ENCODE peak calls at places on chromosome 9, in nine cellular contexts. One of them, this sample, is unnamed.
A peak's percentile ranks its signal among the peaks of the same experiment; 100 is the strongest.

GRCh38 chr9:14238518-14238917 is 75.4 kb downstream of the NFIB start:
- DNase-seq in spleen: no peak
- DNase-seq in HepG2: peak; percentile 40
- DNase-seq in breast epithelium: no peak
- DNase-seq in HCT116: no peak
- DNase-seq in endothelial cell of umbilical vein: peak; percentile 98
- DNase-seq in upper lobe of left lung: no peak
- DNase-seq in vagina: no peak
- DNase-seq in stomach: no peak
- DNase-seq in this sample: no peak

GRCh38 chr9:127846451-127847154 is 7.9 kb downstream of the ENG start:
- DNase-seq in stomach: no peak
- DNase-seq in HCT116: no peak
- DNase-seq in spleen: no peak
- DNase-seq in breast epithelium: no peak
- DNase-seq in HepG2: no peak
- DNase-seq in endothelial cell of umbilical vein: peak; percentile 63
- DNase-seq in upper lobe of left lung: peak; percentile 50
- DNase-seq in vagina: no peak
- DNase-seq in this sample: no peak

GRCh38 chr9:92639791-92640271 is 30.1 kb downstream of the IPPK start:
- DNase-seq in HepG2: no peak
- DNase-seq in stomach: peak; percentile 14
- DNase-seq in vagina: peak; percentile 77
- DNase-seq in spleen: peak; percentile 61
- DNase-seq in HCT116: no peak
- DNase-seq in endothelial cell of umbilical vein: no peak
- DNase-seq in breast epithelium: no peak
- DNase-seq in upper lobe of left lung: no peak
- DNase-seq in this sample: no peak

GRCh38 chr9:137045294-137046093 is 483 bp downstream of the NPDC1 start:
- DNase-seq in breast epithelium: no peak
- DNase-seq in stomach: no peak
- DNase-seq in HepG2: no peak
- DNase-seq in HCT116: no peak
- DNase-seq in vagina: no peak
- DNase-seq in endothelial cell of umbilical vein: peak; percentile 40
- DNase-seq in upper lobe of left lung: no peak
- DNase-seq in spleen: no peak
- DNase-seq in this sample: no peak

GRCh38 chr9:124708633-124709032 is 62.5 kb downstream of the NR6A1 start:
- DNase-seq in stomach: no peak
- DNase-seq in spleen: no peak
- DNase-seq in HCT116: no peak
- DNase-seq in HepG2: peak; percentile 49
- DNase-seq in vagina: no peak
- DNase-seq in endothelial cell of umbilical vein: peak; percentile 13
- DNase-seq in breast epithelium: no peak
- DNase-seq in upper lobe of left lung: no peak
- DNase-seq in this sample: peak; percentile 32

GRCh38 chr9:6852243-6852963 is 94.6 kb downstream of the KDM4C start:
- DNase-seq in upper lobe of left lung: no peak
- DNase-seq in spleen: no peak
- DNase-seq in stomach: no peak
- DNase-seq in HCT116: no peak
- DNase-seq in endothelial cell of umbilical vein: peak; percentile 14
- DNase-seq in HepG2: peak; percentile 30
- DNase-seq in breast epithelium: no peak
- DNase-seq in vagina: no peak
- DNase-seq in this sample: no peak

GRCh38 chr9:137042751-137043727 is 2.9 kb downstream of the NPDC1 start:
- DNase-seq in vagina: no peak
- DNase-seq in spleen: no peak
- DNase-seq in HepG2: no peak
- DNase-seq in stomach: peak; percentile 79
- DNase-seq in endothelial cell of umbilical vein: no peak
- DNase-seq in HCT116: no peak
- DNase-seq in breast epithelium: no peak
- DNase-seq in upper lobe of left lung: peak; percentile 38
- DNase-seq in this sample: no peak

GRCh38 chr9:17330097-17330496 is 195.3 kb downstream of the CNTLN start:
- DNase-seq in stomach: no peak
- DNase-seq in endothelial cell of umbilical vein: no peak
- DNase-seq in spleen: no peak
- DNase-seq in upper lobe of left lung: no peak
- DNase-seq in vagina: no peak
- DNase-seq in breast epithelium: no peak
- DNase-seq in HCT116: no peak
- DNase-seq in HepG2: no peak
- DNase-seq in this sample: no peak

GRCh38 chr9:110626109-110626829 is 42.3 kb upstream of the MUSK start:
- DNase-seq in spleen: no peak
- DNase-seq in endothelial cell of umbilical vein: peak; percentile 36
- DNase-seq in breast epithelium: no peak
- DNase-seq in HCT116: no peak
- DNase-seq in stomach: no peak
- DNase-seq in upper lobe of left lung: no peak
- DNase-seq in HepG2: no peak
- DNase-seq in vagina: no peak
- DNase-seq in this sample: no peak

GRCh38 chr9:70422371-70423043 is 8.1 kb upstream of the KLF9 start:
- DNase-seq in breast epithelium: no peak
- DNase-seq in spleen: no peak
- DNase-seq in stomach: no peak
- DNase-seq in HCT116: no peak
- DNase-seq in HepG2: no peak
- DNase-seq in upper lobe of left lung: no peak
- DNase-seq in endothelial cell of umbilical vein: no peak
- DNase-seq in vagina: peak; percentile 86
- DNase-seq in this sample: no peak

GRCh38 chr9:89863837-89864236 is 259.0 kb downstream of the GADD45G start:
- DNase-seq in spleen: peak; percentile 47
- DNase-seq in upper lobe of left lung: no peak
- DNase-seq in breast epithelium: no peak
- DNase-seq in vagina: no peak
- DNase-seq in HepG2: no peak
- DNase-seq in endothelial cell of umbilical vein: no peak
- DNase-seq in HCT116: no peak
- DNase-seq in stomach: no peak
- DNase-seq in this sample: no peak

GRCh38 chr9:73116030-73116429 is 35.6 kb upstream of the ANXA1 start:
- DNase-seq in breast epithelium: no peak
- DNase-seq in HCT116: no peak
- DNase-seq in spleen: no peak
- DNase-seq in HepG2: no peak
- DNase-seq in endothelial cell of umbilical vein: no peak
- DNase-seq in stomach: no peak
- DNase-seq in upper lobe of left lung: no peak
- DNase-seq in vagina: no peak
- DNase-seq in this sample: no peak

DNA sequence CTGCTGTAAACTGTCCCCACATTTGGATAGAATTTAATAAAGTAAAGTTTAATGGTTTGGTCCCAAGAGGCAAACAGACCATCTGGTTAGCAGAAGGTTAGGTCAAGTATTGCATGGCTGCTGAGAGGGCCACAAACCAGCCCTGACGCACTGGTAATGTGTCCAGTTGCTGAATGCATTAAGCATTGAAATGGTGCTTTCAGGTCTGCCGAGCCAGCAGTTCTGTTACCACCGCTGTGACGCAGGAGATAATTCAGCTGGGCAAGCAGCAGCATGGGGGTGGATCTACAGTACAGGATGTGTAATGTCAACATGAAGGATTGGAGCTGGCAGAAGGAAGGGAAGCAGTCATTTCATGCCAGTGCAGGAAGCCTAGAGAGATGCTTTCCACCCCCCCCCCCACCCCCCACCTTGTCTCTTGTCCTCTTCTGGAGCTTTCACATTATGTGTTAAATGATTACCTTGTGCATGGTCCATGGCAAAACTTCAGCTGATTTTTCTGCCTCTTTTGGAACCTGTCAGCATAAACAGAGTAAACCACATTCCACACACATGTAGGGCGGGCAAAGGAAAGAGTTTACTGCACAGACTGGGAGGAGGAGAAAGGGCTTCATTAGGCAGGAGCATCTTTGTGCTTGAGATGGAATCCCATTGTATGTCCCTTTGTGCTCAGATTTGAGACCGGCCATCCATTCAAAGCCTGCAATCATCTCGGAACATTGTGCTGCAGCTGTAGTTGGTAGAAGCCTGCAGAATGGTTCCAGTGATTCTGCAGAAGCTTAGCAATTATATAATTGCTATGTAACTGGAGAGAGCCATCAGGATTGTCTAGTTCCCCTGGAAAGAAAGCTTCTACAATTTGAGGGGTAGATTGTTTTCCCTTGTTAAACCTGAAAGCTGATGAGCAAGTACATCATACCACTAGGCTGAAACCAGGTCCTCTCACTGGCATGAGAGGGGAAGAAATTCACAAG is 16.3 kb downstream of the ZNF462 start:
- DNase-seq in HepG2: no peak
- DNase-seq in HCT116: no peak
- DNase-seq in endothelial cell of umbilical vein: peak; percentile 85
- DNase-seq in breast epithelium: peak; percentile 74
- DNase-seq in upper lobe of left lung: peak; percentile 53
- DNase-seq in stomach: no peak
- DNase-seq in vagina: no peak
- DNase-seq in spleen: peak; percentile 76
- DNase-seq in this sample: peak; percentile 58
- H3K4me1 ChIP-seq in HepG2: no peaks in the 10 kb centered on the region
- H3K4me1 ChIP-seq in HCT116: no peaks in the 10 kb centered on the region
- H3K4me1 ChIP-seq in endothelial cell of umbilical vein: peaks cover 17% of the 10 kb centered on the region
- H3K4me1 ChIP-seq in breast epithelium: peaks cover 10% of the 10 kb centered on the region
- H3K4me1 ChIP-seq in upper lobe of left lung: peaks cover 37% of the 10 kb centered on the region
- H3K4me1 ChIP-seq in stomach: peaks cover 45% of the 10 kb centered on the region
- H3K4me1 ChIP-seq in vagina: peaks cover 81% of the 10 kb centered on the region
- H3K4me1 ChIP-seq in spleen: peaks cover 25% of the 10 kb centered on the region
- H3K4me1 ChIP-seq in this sample: peaks cover 25% of the 10 kb centered on the region

GRCh38 chr9:122092611-122093506 is at the start of gene TTLL11:
- DNase-seq in HCT116: peak; percentile 82
- DNase-seq in breast epithelium: peak; percentile 97
- DNase-seq in spleen: peak; percentile 99
- DNase-seq in endothelial cell of umbilical vein: peak; percentile 93
- DNase-seq in vagina: peak; percentile 97
- DNase-seq in stomach: peak; percentile 98
- DNase-seq in upper lobe of left lung: peak; percentile 97
- DNase-seq in HepG2: peak; percentile 85
- DNase-seq in this sample: peak; percentile 98
- TF ChIP-seq POLR2A in HCT116: peak; percentile 38
- TF ChIP-seq POLR2A in breast epithelium: no peak
- TF ChIP-seq POLR2A in spleen: no peak
- TF ChIP-seq POLR2A in endothelial cell of umbilical vein: peak; percentile 56
- TF ChIP-seq POLR2A in vagina: no peak
- TF ChIP-seq POLR2A in stomach: no peak
- TF ChIP-seq POLR2A in upper lobe of left lung: peak; percentile 15
- TF ChIP-seq POLR2A in HepG2: peak; percentile 35
- TF ChIP-seq POLR2A in this sample: peak; percentile 1

GRCh38 chr9:130331061-130331460 is 65.5 kb downstream of the HMCN2 start:
- DNase-seq in spleen: no peak
- DNase-seq in vagina: no peak
- DNase-seq in upper lobe of left lung: no peak
- DNase-seq in endothelial cell of umbilical vein: no peak
- DNase-seq in breast epithelium: no peak
- DNase-seq in HepG2: no peak
- DNase-seq in HCT116: no peak
- DNase-seq in stomach: no peak
- DNase-seq in this sample: no peak

GRCh38 chr9:130331573-130331972 is 66.0 kb downstream of the HMCN2 start:
- DNase-seq in spleen: no peak
- DNase-seq in stomach: peak; percentile 31
- DNase-seq in breast epithelium: no peak
- DNase-seq in endothelial cell of umbilical vein: no peak
- DNase-seq in upper lobe of left lung: no peak
- DNase-seq in HepG2: no peak
- DNase-seq in HCT116: no peak
- DNase-seq in vagina: no peak
- DNase-seq in this sample: peak; percentile 66

GRCh38 chr9:130334915-130335314 is 69.4 kb downstream of the HMCN2 start:
- DNase-seq in vagina: no peak
- DNase-seq in endothelial cell of umbilical vein: no peak
- DNase-seq in breast epithelium: no peak
- DNase-seq in spleen: no peak
- DNase-seq in HCT116: no peak
- DNase-seq in upper lobe of left lung: no peak
- DNase-seq in HepG2: no peak
- DNase-seq in stomach: no peak
- DNase-seq in this sample: no peak

GRCh38 chr9:130332384-130332926 is 66.9 kb downstream of the HMCN2 start:
- DNase-seq in stomach: no peak
- DNase-seq in breast epithelium: no peak
- DNase-seq in upper lobe of left lung: no peak
- DNase-seq in endothelial cell of umbilical vein: no peak
- DNase-seq in HCT116: no peak
- DNase-seq in HepG2: no peak
- DNase-seq in vagina: no peak
- DNase-seq in spleen: peak; percentile 61
- DNase-seq in this sample: no peak

GRCh38 chr9:130333041-130334040 is 67.8 kb downstream of the HMCN2 start:
- DNase-seq in HepG2: no peak
- DNase-seq in HCT116: no peak
- DNase-seq in endothelial cell of umbilical vein: no peak
- DNase-seq in breast epithelium: no peak
- DNase-seq in vagina: no peak
- DNase-seq in spleen: peak; percentile 61
- DNase-seq in stomach: no peak
- DNase-seq in upper lobe of left lung: no peak
- DNase-seq in this sample: no peak
- TF ChIP-seq POLR2AphosphoS5 in HepG2: no peak
- TF ChIP-seq POLR2AphosphoS5 in HCT116: no peak
- TF ChIP-seq POLR2AphosphoS5 in endothelial cell of umbilical vein: no peak
- TF ChIP-seq POLR2AphosphoS5 in breast epithelium: no peak
- TF ChIP-seq POLR2AphosphoS5 in vagina: no peak
- TF ChIP-seq POLR2AphosphoS5 in spleen: no peak
- TF ChIP-seq POLR2AphosphoS5 in stomach: no peak
- TF ChIP-seq POLR2AphosphoS5 in upper lobe of left lung: no peak
- TF ChIP-seq POLR2AphosphoS5 in this sample: peak; percentile 33

DNA sequence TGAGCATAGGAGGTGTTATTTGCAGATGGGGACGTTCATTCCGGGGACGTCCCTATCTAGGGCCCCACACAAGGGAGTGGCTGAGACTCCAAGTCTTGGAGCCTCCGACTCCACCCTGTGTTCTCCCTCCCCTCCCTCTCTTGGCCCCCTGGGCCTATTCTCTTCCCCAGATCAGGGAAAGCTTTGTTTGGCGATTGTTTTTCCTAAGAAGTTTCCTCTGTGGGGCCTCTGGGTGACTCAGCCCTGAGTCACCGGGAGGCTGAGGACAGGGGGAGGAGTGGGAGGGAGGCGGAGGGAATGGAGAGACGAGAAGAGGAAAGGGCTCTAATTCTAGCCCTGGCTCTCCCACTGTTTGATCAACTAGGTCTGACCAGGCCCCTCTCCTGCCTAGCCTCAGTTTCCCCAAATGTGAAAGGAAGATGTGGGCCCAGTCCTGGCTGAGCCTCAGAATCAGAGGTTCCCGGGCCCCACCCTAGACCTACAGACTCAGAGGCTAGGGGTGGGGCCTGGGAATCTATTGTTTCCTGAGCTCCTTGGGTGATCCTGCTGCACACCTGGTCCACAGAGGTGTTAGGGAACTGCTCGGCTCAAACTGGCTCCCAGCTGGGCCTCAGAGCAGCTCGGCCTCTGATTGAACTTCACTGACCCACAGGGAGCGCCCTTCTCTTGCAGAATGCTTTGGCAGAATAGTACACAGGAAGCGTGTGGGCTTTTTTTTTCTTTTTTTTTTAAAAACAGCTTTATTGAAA is 19.2 kb downstream of the GSN start:
- DNase-seq in vagina: no peak
- DNase-seq in spleen: no peak
- DNase-seq in endothelial cell of umbilical vein: peak; percentile 98
- DNase-seq in HCT116: peak; percentile 98
- DNase-seq in breast epithelium: peak; percentile 79
- DNase-seq in HepG2: peak; percentile 86
- DNase-seq in upper lobe of left lung: peak; percentile 87
- DNase-seq in stomach: peak; percentile 85
- DNase-seq in this sample: peak; percentile 87
- H3K4me1 ChIP-seq in vagina: peaks cover 92% of the 10 kb centered on the region
- H3K4me1 ChIP-seq in spleen: peaks cover 81% of the 10 kb centered on the region
- H3K4me1 ChIP-seq in endothelial cell of umbilical vein: peaks cover 64% of the 10 kb centered on the region
- H3K4me1 ChIP-seq in HCT116: peaks cover 81% of the 10 kb centered on the region
- H3K4me1 ChIP-seq in breast epithelium: peaks cover 77% of the 10 kb centered on the region
- H3K4me1 ChIP-seq in HepG2: peaks cover 88% of the 10 kb centered on the region
- H3K4me1 ChIP-seq in upper lobe of left lung: peaks cover 82% of the 10 kb centered on the region
- H3K4me1 ChIP-seq in stomach: peaks cover 99% of the 10 kb centered on the region
- H3K4me1 ChIP-seq in this sample: peaks cover 80% of the 10 kb centered on the region

This sample was measured in transverse colon.